ENCODE peak calls at places on chromosomes 12 and 14, in seven cellular contexts. K, F, S, W, T, X and O are unnamed samples.

GRCh38 chr14:66379116-66379515 is 107.1 kb upstream of the CCDC196 start:
- DNase-seq in X (no peak), K (no peak), F (no peak), S (no peak), T (no peak), W (no peak), O (no peak)

GRCh38 chr12:20212036-20212435 is 156.3 kb upstream of the PDE3A start:
- DNase-seq in F (no peak), T (no peak), W (no peak), X (no peak), K (no peak), S (peak), O (peak)

GRCh38 chr12:92796650-92797049 is 93.9 kb downstream of the PLEKHG7 start:
- DNase-seq in T (no peak), F (no peak), X (no peak), K (no peak), S (no peak), W (peak), O (no peak)

GRCh38 chr14:101506921-101507300 is 54.4 kb upstream of the DIO3 start:
- DNase-seq in F (peak), W (no peak), T (no peak), S (no peak), K (no peak), X (no peak), O (no peak)

GRCh38 chr12:47155457-47156166 is 75.9 kb upstream of the AMIGO2 start:
- DNase-seq in W (peak), T (no peak), X (no peak), K (no peak), S (no peak), F (no peak), O (no peak)

GRCh38 chr12:23906329-23906728 is 43.1 kb downstream of the SOX5 start:
- DNase-seq in W (no peak), K (no peak), X (no peak), S (peak), F (no peak), T (no peak), O (no peak)

GRCh38 chr12:26701604-26702215 is 131.3 kb downstream of the ITPR2 start:
- DNase-seq in X (peak), T (no peak), K (no peak), W (peak), S (peak), F (no peak), O (peak)

GRCh38 chr12:65741662-65742480 is 82.4 kb upstream of the HMGA2 start:
- DNase-seq in X (no peak), S (no peak), T (no peak), K (no peak), W (peak), F (peak), O (no peak)

GRCh38 chr12:27198036-27198435 is 46.0 kb upstream of the STK38L start:
- DNase-seq in K (no peak), S (no peak), X (no peak), W (no peak), F (no peak), T (no peak), O (no peak)

GRCh38 chr14:94844593-94844992 is 74.7 kb upstream of the GSC start:
- DNase-seq in K (no peak), T (no peak), F (no peak), S (no peak), W (no peak), X (no peak), O (no peak)

GRCh38 chr14:54166049-54166950 is 209.7 kb upstream of the BMP4 start:
- DNase-seq in S (no peak), X (no peak), W (no peak), T (no peak), K (no peak), F (no peak), O (no peak)

GRCh38 chr14:34030864-34031263 is 80.0 kb upstream of the EGLN3 start:
- DNase-seq in F (peak), S (no peak), T (peak), X (no peak), W (no peak), K (peak), O (peak)

GRCh38 chr14:88063807-88064206 is 58.9 kb downstream of the GPR65 start:
- DNase-seq in F (no peak), S (no peak), W (no peak), K (no peak), X (no peak), T (no peak), O (no peak)

GRCh38 chr12:129854591-129854990 is 49.2 kb downstream of the TMEM132D start:
- DNase-seq in K (no peak), T (no peak), X (no peak), F (no peak), S (no peak), W (no peak), O (no peak)

GRCh38 chr14:72541546-72541945 is 352.4 kb downstream of the DPF3 start:
- DNase-seq in K (no peak), T (no peak), X (no peak), S (no peak), W (no peak), F (no peak), O (no peak)

GRCh38 chr12:64895541-64895940 is 71.1 kb downstream of the TBC1D30 start:
- DNase-seq in T (no peak), F (no peak), W (peak), X (no peak), K (no peak), S (peak), O (no peak)

GRCh38 chr12:46839964-46840363 is 14.2 kb upstream of the SLC38A4 start:
- DNase-seq in W (no peak), T (no peak), S (no peak), X (no peak), F (no peak), K (no peak), O (no peak)

GRCh38 chr12:104599985-104600712 is 143.4 kb downstream of the CHST11 start:
- DNase-seq in F (no peak), W (no peak), T (no peak), X (no peak), S (no peak), K (no peak), O (no peak)

GRCh38 chr12:1587927-1588573 is 6.3 kb downstream of the FBXL14 start:
- DNase-seq in K (no peak), F (no peak), T (no peak), X (no peak), W (no peak), S (no peak), O (no peak)

GRCh38 chr12:109678732-109679131 is 34.9 kb upstream of the FAM222A start:
- DNase-seq in F (peak), W (no peak), T (no peak), X (no peak), K (no peak), S (no peak), O (no peak)

GRCh38 chr12:92068441-92068840 is 77.2 kb downstream of the BTG1 start:
- DNase-seq in K (no peak), T (no peak), X (no peak), F (no peak), S (no peak), W (no peak), O (no peak)

GRCh38 chr12:104865080-104865479 is 93.0 kb downstream of the SLC41A2 start:
- DNase-seq in X (no peak), K (no peak), T (no peak), F (no peak), S (no peak), W (no peak), O (no peak)

DNA sequence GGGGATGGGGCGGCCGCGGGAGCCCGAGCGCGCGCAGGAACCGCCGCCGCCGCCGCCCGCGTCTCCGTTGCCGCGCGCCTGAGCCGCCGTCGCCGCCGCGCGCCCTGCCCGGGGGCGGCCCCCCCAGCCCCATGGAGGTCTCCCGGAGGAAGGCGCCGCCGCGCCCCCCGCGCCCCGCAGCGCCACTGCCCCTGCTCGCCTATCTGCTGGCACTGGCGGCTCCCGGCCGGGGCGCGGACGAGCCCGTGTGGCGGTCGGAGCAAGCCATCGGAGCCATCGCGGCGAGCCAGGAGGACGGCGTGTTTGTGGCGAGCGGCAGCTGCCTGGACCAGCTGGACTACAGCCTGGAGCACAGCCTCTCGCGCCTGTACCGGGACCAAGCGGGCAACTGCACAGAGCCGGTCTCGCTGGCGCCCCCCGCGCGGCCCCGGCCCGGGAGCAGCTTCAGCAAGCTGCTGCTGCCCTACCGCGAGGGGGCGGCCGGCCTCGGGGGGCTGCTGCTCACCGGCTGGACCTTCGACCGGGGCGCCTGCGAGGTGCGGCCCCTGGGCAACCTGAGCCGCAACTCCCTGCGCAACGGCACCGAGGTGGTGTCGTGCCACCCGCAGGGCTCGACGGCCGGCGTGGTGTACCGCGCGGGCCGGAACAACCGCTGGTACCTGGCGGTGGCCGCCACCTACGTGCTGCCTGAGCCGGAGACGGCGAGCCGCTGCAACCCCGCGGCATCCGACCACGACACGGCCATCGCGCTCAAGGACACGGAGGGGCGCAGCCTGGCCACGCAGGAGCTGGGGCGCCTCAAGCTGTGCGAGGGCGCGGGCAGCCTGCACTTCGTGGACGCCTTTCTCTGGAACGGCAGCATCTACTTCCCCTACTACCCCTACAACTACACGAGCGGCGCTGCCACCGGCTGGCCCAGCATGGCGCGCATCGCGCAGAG is 734 bp downstream of the PLXNC1 start:
- DNase-seq in W (no peak), X (no peak), F (peak), S (no peak), T (no peak), K (no peak), O (no peak)
- TF ChIP-seq CTCF in W (peak), X (no peak), F (no peak), S (peak), T (peak), K (peak), O (peak)

GRCh38 chr12:59850268-59850667 is 254.4 kb downstream of the SLC16A7 start:
- DNase-seq in T (no peak), K (no peak), S (no peak), F (no peak), X (no peak), W (no peak), O (no peak)
- TF ChIP-seq CTCF in T (no peak), K (no peak), S (no peak), F (no peak), X (no peak), W (no peak), O (no peak)

GRCh38 chr12:130870442-130871285 is 1.2 kb upstream of the RAN start:
- DNase-seq in F (peak), K (peak), T (peak), S (peak), W (peak), X (peak), O (peak)
- TF ChIP-seq CTCF in F (peak), K (peak), T (peak), S (peak), W (peak), X (peak), O (peak)

DNA sequence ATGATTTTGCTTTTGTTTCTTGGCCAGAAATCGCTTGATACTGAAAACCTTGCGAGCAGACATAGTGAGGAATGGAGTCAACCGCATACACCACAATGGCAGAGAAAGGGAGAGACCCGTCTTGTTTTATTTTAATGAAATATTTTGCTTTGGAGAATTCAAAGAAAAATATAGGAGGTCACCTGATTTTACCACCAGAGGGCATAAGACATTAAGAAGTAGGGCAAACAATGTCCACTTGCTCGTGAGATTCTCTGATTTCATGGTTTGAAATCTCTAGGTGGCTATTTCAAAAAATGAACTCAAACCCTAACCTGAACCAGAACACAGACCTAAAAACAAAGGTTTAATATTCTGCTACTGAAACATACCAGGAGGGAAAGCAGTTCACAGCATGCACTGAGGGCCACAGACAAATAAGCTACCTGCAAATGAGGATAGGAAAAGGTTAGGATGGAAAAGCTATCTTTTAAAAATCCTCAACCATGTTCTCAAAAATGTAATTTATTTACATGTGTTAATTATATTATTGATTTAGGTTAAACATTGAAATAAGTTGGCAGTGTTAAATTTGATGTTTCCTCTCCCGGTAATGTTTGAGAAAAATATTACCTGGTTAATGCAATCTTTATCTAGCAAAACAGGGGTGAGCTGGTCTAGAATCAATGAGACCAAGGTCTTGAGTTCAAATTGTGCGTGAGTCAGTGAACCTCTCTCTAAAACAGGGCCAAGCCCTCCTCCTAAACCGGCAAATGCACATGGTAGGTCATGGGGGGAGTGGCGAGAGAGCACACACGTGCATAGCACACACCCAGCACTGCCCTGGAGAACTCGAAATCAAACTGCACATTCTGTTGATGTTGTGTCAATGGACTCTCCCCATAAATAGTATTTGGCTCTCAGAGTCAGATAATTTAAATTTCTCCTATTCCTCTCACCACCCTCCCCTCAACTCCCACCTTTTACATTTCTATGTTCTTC is 12.5 kb downstream of the IFNG-AS1 start:
- DNase-seq in W (no peak), X (no peak), S (no peak), F (no peak), T (no peak), K (no peak), O (no peak)
- TF ChIP-seq CTCF in W (peak), X (peak), S (peak), F (no peak), T (peak), K (no peak), O (peak)

GRCh38 chr14:61304678-61305077 is 16.7 kb upstream of the PRKCH start:
- DNase-seq in T (no peak), K (no peak), F (no peak), X (no peak), W (no peak), S (no peak), O (no peak)

GRCh38 chr14:61308198-61308597 is 13.2 kb upstream of the PRKCH start:
- DNase-seq in X (no peak), W (no peak), K (no peak), S (no peak), F (no peak), T (no peak), O (no peak)
- TF ChIP-seq CTCF in X (no peak), W (no peak), K (no peak), S (no peak), F (no peak), T (no peak), O (no peak)

GRCh38 chr12:113315358-113315757 is 19.6 kb downstream of the SLC8B1 start:
- DNase-seq in X (no peak), W (no peak), T (no peak), K (no peak), S (no peak), F (no peak), O (no peak)

GRCh38 chr12:113317122-113317521 is 17.8 kb downstream of the SLC8B1 start:
- DNase-seq in W (no peak), K (no peak), F (no peak), T (no peak), X (no peak), S (no peak), O (no peak)

GRCh38 chr12:113318046-113318656 is 16.8 kb downstream of the SLC8B1 start:
- DNase-seq in F (no peak), T (no peak), K (no peak), W (no peak), X (no peak), S (no peak), O (no peak)

GRCh38 chr12:113314121-113314529 is 20.8 kb downstream of the SLC8B1 start:
- DNase-seq in X (no peak), T (no peak), K (no peak), S (no peak), W (no peak), F (no peak), O (no peak)

DNA sequence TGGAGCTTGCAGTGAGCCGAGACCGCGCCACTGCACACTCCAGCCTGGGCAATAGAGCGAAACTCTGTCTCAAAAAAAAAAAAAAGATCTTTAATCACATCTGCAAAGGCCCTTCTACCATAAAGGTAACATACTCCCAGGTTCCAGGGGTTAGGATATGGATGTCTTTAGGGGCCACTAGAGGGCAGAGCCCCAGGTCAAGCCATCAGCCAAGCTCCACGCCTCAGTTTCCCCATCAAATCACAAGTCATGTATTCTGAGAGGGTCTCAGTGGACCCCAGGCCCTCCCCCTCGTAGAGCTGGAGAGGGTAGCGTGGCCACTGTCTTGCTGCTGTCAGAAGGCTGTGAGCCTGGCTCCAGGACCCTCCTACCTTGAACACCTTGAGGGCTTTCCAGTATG is 18.8 kb downstream of the SLC8B1 start:
- DNase-seq in F (no peak), T (no peak), S (no peak), W (no peak), K (no peak), X (no peak), O (no peak)
- TF ChIP-seq CTCF in F (no peak), T (peak), S (no peak), W (peak), K (no peak), X (peak), O (peak)

DNA sequence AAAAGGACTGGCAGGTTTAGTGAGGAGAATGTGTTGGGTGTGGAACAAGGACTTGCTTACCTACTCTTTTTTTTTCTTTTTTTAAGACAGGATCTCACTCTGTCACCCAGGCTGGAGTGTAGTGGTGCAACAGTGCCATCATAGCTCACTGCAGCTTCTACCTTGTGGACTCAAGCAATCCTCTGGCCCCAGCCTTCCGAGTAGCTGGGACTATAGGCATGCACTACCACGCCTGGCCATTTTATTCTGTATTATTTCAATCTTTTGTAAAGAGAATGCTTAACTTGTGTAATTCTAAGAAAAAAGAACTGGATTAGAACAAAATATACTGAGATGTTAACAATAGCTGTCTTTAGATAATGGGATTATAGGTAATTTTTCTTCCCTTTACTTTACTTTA is 1.9 kb upstream of the VRTN start:
- DNase-seq in T (no peak), S (no peak), X (no peak), W (no peak), F (no peak), K (no peak), O (no peak)
- TF ChIP-seq CTCF in T (no peak), S (no peak), X (no peak), W (no peak), F (no peak), K (no peak), O (no peak)

GRCh38 chr12:11496157-11496851 is 100.9 kb upstream of the PRB2 start:
- DNase-seq in S (no peak), W (no peak), T (no peak), K (no peak), F (no peak), X (no peak), O (no peak)

GRCh38 chr12:11499802-11500201 is 104.4 kb upstream of the PRB2 start:
- DNase-seq in K (no peak), T (no peak), F (no peak), S (no peak), W (no peak), X (no peak), O (no peak)

GRCh38 chr12:11497438-11497837 is 102.1 kb upstream of the PRB2 start:
- DNase-seq in W (no peak), X (no peak), S (no peak), K (no peak), F (no peak), T (no peak), O (no peak)

GRCh38 chr12:11500222-11500860 is 105.0 kb upstream of the PRB2 start:
- DNase-seq in T (peak), F (peak), W (no peak), X (no peak), S (peak), K (peak), O (no peak)

DNA sequence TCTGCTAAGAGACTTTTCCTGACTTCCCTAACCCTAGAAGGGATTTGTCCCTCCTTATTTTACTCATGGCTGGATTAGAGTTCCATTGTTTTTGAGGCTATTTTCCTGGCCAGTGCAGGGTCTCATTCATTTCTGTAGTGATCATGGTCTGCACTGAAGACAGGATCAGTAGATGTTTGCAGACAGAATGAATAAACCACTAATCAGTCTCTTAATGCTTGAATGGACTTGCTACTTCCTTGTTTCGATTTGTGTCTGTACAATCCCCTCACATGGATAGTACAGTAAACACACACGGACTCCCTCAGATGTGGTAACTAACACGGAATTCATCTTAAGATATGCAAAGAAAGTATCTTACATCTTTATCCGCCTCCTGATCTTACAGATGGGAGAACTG is 102.6 kb upstream of the PRB2 start:
- DNase-seq in S (no peak), F (no peak), X (no peak), T (no peak), K (no peak), W (no peak), O (no peak)
- TF ChIP-seq CTCF in S (no peak), F (no peak), X (no peak), T (no peak), K (no peak), W (no peak), O (no peak)